ENCODE peak calls at places on chromosomes 16 and 17, in five cellular contexts. G is stromal cell of bone marrow, L is ovary, I is Daoy, V is AG10803. M is an unnamed sample.
A peak's percentile ranks its signal among the peaks of the same experiment; 100 is the strongest.

GRCh38 chr16:12917653-12918052 is 16.3 kb downstream of the SHISA9 start:
- DNase-seq in G (no peak), L (no peak), I (no peak), V (peak; percentile 83), M (no peak)

GRCh38 chr16:84344781-84345180 is 23.6 kb upstream of the ATP2C2 start:
- DNase-seq in G (no peak), L (no peak), I (no peak), V (no peak), M (no peak)

GRCh38 chr16:58478427-58478826 is 21.5 kb upstream of the NDRG4 start:
- DNase-seq in G (no peak), L (no peak), I (no peak), V (no peak), M (no peak)

GRCh38 chr16:55467898-55468297 is 11.1 kb upstream of the MMP2 start:
- DNase-seq in G (no peak), L (no peak), I (no peak), V (no peak), M (no peak)

GRCh38 chr17:57991537-57991936 is 3.5 kb upstream of the VEZF1 start:
- DNase-seq in G (no peak), L (no peak), I (no peak), V (no peak), M (no peak)

GRCh38 chr16:19513377-19514053 is 8.4 kb downstream of the GDE1 start:
- DNase-seq in G (no peak), L (no peak), I (no peak), V (peak; percentile 25), M (no peak)

GRCh38 chr17:49547566-49547965 is 28.1 kb upstream of the NXPH3 start:
- DNase-seq in G (no peak), L (no peak), I (no peak), V (no peak), M (no peak)

GRCh38 chr16:24957887-24958286 is 57.3 kb downstream of the ARHGAP17 start:
- DNase-seq in G (no peak), L (no peak), I (no peak), V (no peak), M (no peak)

GRCh38 chr17:81097943-81098308 is 63.0 kb downstream of the BAIAP2 start:
- DNase-seq in G (no peak), L (no peak), I (peak; percentile 87), V (peak; percentile 42), M (peak; percentile 61)

GRCh38 chr17:19328441-19329061 is 34.0 kb downstream of the B9D1 start:
- DNase-seq in G (no peak), L (no peak), I (no peak), V (no peak), M (no peak)

GRCh38 chr16:15919331-15919730 is 30.1 kb upstream of the ABCC1 start:
- DNase-seq in G (no peak), L (no peak), I (no peak), V (peak; percentile 6), M (no peak)

GRCh38 chr16:11361751-11362742 is 16.8 kb downstream of the RMI2 start:
- DNase-seq in G (no peak), L (no peak), I (no peak), V (no peak), M (no peak)

GRCh38 chr16:17939052-17939673 is 397.4 kb downstream of the NPIPA8 start:
- DNase-seq in G (no peak), L (no peak), I (no peak), V (no peak), M (no peak)

GRCh38 chr17:72219136-72219823 is 98.5 kb downstream of the SOX9 start:
- DNase-seq in G (no peak), L (no peak), I (no peak), V (no peak), M (no peak)

GRCh38 chr17:39573447-39574298 is 34.0 kb downstream of the NEUROD2 start:
- DNase-seq in G (peak; percentile 33), L (peak; percentile 69), I (peak; percentile 62), V (peak; percentile 63), M (peak; percentile 69)

GRCh38 chr16:57446530-57447141 is 549 bp downstream of the CIAPIN1 start:
- DNase-seq in G (no peak), L (no peak), I (peak; percentile 23), V (peak; percentile 16), M (peak; percentile 48)

GRCh38 chr17:7233701-7234099 is 617 bp downstream of the DVL2 start:
- DNase-seq in G (no peak), L (no peak), I (no peak), V (no peak), M (no peak)

GRCh38 chr16:50594332-50595260 is 46.4 kb downstream of the NKD1 start:
- DNase-seq in G (no peak), L (no peak), I (no peak), V (no peak), M (no peak)

GRCh38 chr17:35519442-35519841 is 18.0 kb downstream of the SLFN12L start:
- DNase-seq in G (no peak), L (no peak), I (no peak), V (no peak), M (no peak)

GRCh38 chr17:50195196-50195865 is 6.1 kb downstream of the COL1A1 start:
- DNase-seq in G (no peak), L (no peak), I (no peak), V (peak; percentile 80), M (no peak)

GRCh38 chr17:38510424-38511125 is 82.3 kb downstream of the ARHGAP23 start:
- DNase-seq in G (no peak), L (peak; percentile 54), I (no peak), V (no peak), M (no peak)

GRCh38 chr16:87855852-87856715 is 13.2 kb downstream of the SLC7A5 start:
- DNase-seq in G (peak; percentile 50), L (no peak), I (peak; percentile 63), V (no peak), M (peak; percentile 76)

GRCh38 chr16:56102159-56102798 is 89.0 kb upstream of the GNAO1 start:
- DNase-seq in G (peak; percentile 6), L (peak; percentile 26), I (no peak), V (peak; percentile 3), M (peak; percentile 73)

GRCh38 chr17:80413771-80414507 is 1.0 kb upstream of the ENDOV start:
- DNase-seq in G (no peak), L (no peak), I (no peak), V (no peak), M (no peak)

GRCh38 chr16:69095179-69095578 is 10.3 kb upstream of the HAS3 start:
- DNase-seq in G (no peak), L (no peak), I (no peak), V (no peak), M (no peak)

GRCh38 chr17:61402978-61403845 is 3.6 kb downstream of the TBX2 start:
- DNase-seq in G (no peak), L (no peak), I (no peak), V (no peak), M (no peak)